ENCODE peak calls at places on chromosome 4, in seven cellular contexts. One of them, this sample, is unnamed.

GRCh38 chr4:101104264-101105052 is 242.9 kb downstream of the PPP3CA start:
- DNase-seq in K562: no peak
- DNase-seq in HepG2: no peak
- DNase-seq in Panc1: no peak
- DNase-seq in HCT116: no peak
- DNase-seq in SK-N-SH: no peak
- DNase-seq in H1: no peak
- DNase-seq in this sample: no peak

GRCh38 chr4:99863804-99864203 is 30.4 kb downstream of the LAMTOR3 start:
- DNase-seq in K562: peak
- DNase-seq in HepG2: no peak
- DNase-seq in Panc1: no peak
- DNase-seq in HCT116: no peak
- DNase-seq in SK-N-SH: no peak
- DNase-seq in H1: no peak
- DNase-seq in this sample: no peak

GRCh38 chr4:165663411-165663810 is 209.6 kb upstream of the TLL1 start:
- DNase-seq in K562: no peak
- DNase-seq in HepG2: no peak
- DNase-seq in Panc1: no peak
- DNase-seq in HCT116: no peak
- DNase-seq in SK-N-SH: no peak
- DNase-seq in H1: no peak
- DNase-seq in this sample: no peak

GRCh38 chr4:122639181-122639580 is 18.3 kb upstream of the IL21 start:
- DNase-seq in K562: no peak
- DNase-seq in HepG2: no peak
- DNase-seq in Panc1: no peak
- DNase-seq in HCT116: no peak
- DNase-seq in SK-N-SH: no peak
- DNase-seq in H1: no peak
- DNase-seq in this sample: no peak

GRCh38 chr4:76305971-76306881 is at the start of gene STBD1:
- DNase-seq in K562: peak
- DNase-seq in HepG2: peak
- DNase-seq in Panc1: no peak
- DNase-seq in HCT116: peak
- DNase-seq in SK-N-SH: peak
- DNase-seq in H1: peak
- DNase-seq in this sample: no peak

GRCh38 chr4:87679449-87680169 is 29.5 kb downstream of the DMP1 start:
- DNase-seq in K562: peak
- DNase-seq in HepG2: peak
- DNase-seq in Panc1: peak
- DNase-seq in HCT116: peak
- DNase-seq in SK-N-SH: peak
- DNase-seq in H1: peak
- DNase-seq in this sample: peak

GRCh38 chr4:37648084-37648817 is 37.9 kb downstream of the RELL1 start:
- DNase-seq in K562: peak
- DNase-seq in HepG2: peak
- DNase-seq in Panc1: peak
- DNase-seq in HCT116: peak
- DNase-seq in SK-N-SH: no peak
- DNase-seq in H1: no peak
- DNase-seq in this sample: no peak

GRCh38 chr4:10656988-10657387 is 27.6 kb downstream of the CLNK start:
- DNase-seq in K562: no peak
- DNase-seq in HepG2: no peak
- DNase-seq in Panc1: no peak
- DNase-seq in HCT116: peak
- DNase-seq in SK-N-SH: no peak
- DNase-seq in H1: no peak
- DNase-seq in this sample: no peak

GRCh38 chr4:97110506-97110905 is 1032.8 kb downstream of the STPG2 start:
- DNase-seq in K562: no peak
- DNase-seq in HepG2: no peak
- DNase-seq in Panc1: no peak
- DNase-seq in HCT116: no peak
- DNase-seq in SK-N-SH: no peak
- DNase-seq in H1: no peak
- DNase-seq in this sample: no peak

GRCh38 chr4:9952415-9952950 is 68.8 kb downstream of the SLC2A9 start:
- DNase-seq in K562: no peak
- DNase-seq in HepG2: peak
- DNase-seq in Panc1: no peak
- DNase-seq in HCT116: no peak
- DNase-seq in SK-N-SH: no peak
- DNase-seq in H1: no peak
- DNase-seq in this sample: no peak

GRCh38 chr4:107183155-107183774 is 147.2 kb upstream of the DKK2 start:
- DNase-seq in K562: peak
- DNase-seq in HepG2: peak
- DNase-seq in Panc1: peak
- DNase-seq in HCT116: peak
- DNase-seq in SK-N-SH: peak
- DNase-seq in H1: no peak
- DNase-seq in this sample: peak

GRCh38 chr4:85783483-85783882 is 308.5 kb downstream of the ARHGAP24 start:
- DNase-seq in K562: no peak
- DNase-seq in HepG2: no peak
- DNase-seq in Panc1: no peak
- DNase-seq in HCT116: no peak
- DNase-seq in SK-N-SH: no peak
- DNase-seq in H1: no peak
- DNase-seq in this sample: no peak

GRCh38 chr4:86757468-86757867 is 91.7 kb downstream of the SLC10A6 start:
- DNase-seq in K562: no peak
- DNase-seq in HepG2: no peak
- DNase-seq in Panc1: no peak
- DNase-seq in HCT116: no peak
- DNase-seq in SK-N-SH: no peak
- DNase-seq in H1: no peak
- DNase-seq in this sample: no peak

GRCh38 chr4:23009093-23009492 is 316.4 kb downstream of the GBA3 start:
- DNase-seq in K562: no peak
- DNase-seq in HepG2: no peak
- DNase-seq in Panc1: no peak
- DNase-seq in HCT116: no peak
- DNase-seq in SK-N-SH: no peak
- DNase-seq in H1: no peak
- DNase-seq in this sample: no peak

GRCh38 chr4:155999743-156000142 is 46.1 kb upstream of the CTSO start:
- DNase-seq in K562: no peak
- DNase-seq in HepG2: no peak
- DNase-seq in Panc1: no peak
- DNase-seq in HCT116: peak
- DNase-seq in SK-N-SH: no peak
- DNase-seq in H1: peak
- DNase-seq in this sample: no peak

GRCh38 chr4:168757500-168757899 is 252.6 kb downstream of the CBR4 start:
- DNase-seq in K562: no peak
- DNase-seq in HepG2: no peak
- DNase-seq in Panc1: no peak
- DNase-seq in HCT116: no peak
- DNase-seq in SK-N-SH: no peak
- DNase-seq in H1: no peak
- DNase-seq in this sample: no peak

GRCh38 chr4:29151584-29151983 is 1568.6 kb upstream of the PCDH7 start:
- DNase-seq in K562: no peak
- DNase-seq in HepG2: no peak
- DNase-seq in Panc1: no peak
- DNase-seq in HCT116: no peak
- DNase-seq in SK-N-SH: no peak
- DNase-seq in H1: no peak
- DNase-seq in this sample: no peak

GRCh38 chr4:76939184-76939583 is 10.4 kb upstream of the SEPTIN11 start:
- DNase-seq in K562: no peak
- DNase-seq in HepG2: no peak
- DNase-seq in Panc1: no peak
- DNase-seq in HCT116: no peak
- DNase-seq in SK-N-SH: no peak
- DNase-seq in H1: no peak
- DNase-seq in this sample: no peak

GRCh38 chr4:135718019-135718418 is 1516.4 kb upstream of the PABPC4L start:
- DNase-seq in K562: no peak
- DNase-seq in HepG2: no peak
- DNase-seq in Panc1: no peak
- DNase-seq in HCT116: peak
- DNase-seq in SK-N-SH: no peak
- DNase-seq in H1: no peak
- DNase-seq in this sample: no peak

GRCh38 chr4:83011779-83012630 is 1.4 kb upstream of the LIN54 start:
- DNase-seq in K562: peak
- DNase-seq in HepG2: no peak
- DNase-seq in Panc1: no peak
- DNase-seq in HCT116: no peak
- DNase-seq in SK-N-SH: no peak
- DNase-seq in H1: peak
- DNase-seq in this sample: no peak
- TF ChIP-seq SIN3A in K562: no peak
- TF ChIP-seq SIN3A in HepG2: peak
- TF ChIP-seq SIN3A in Panc1: peak
- TF ChIP-seq SIN3A in HCT116: no peak
- TF ChIP-seq SIN3A in SK-N-SH: peak
- TF ChIP-seq SIN3A in H1: no peak
- TF ChIP-seq SIN3A in this sample: no peak

DNA sequence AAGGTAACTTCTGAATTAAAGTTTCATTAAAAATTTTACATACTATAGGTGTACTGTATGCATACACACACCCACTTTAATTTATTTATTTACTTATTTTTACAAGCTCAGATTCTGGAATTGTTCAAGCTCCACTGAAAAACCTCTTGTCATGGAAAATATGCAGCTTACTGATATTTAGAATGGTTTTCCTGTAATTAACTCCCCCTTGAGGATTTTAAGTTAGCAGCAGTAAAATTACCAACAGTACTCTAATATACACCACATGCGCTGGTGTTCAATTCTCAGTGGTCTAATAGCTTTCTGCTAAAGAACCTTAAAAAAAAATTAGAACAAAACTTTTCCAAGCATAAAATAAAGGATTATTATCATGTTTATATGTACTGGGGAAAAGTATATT is 12.0 kb downstream of the MAB21L2 start:
- DNase-seq in K562: peak
- DNase-seq in HepG2: no peak
- DNase-seq in Panc1: no peak
- DNase-seq in HCT116: no peak
- DNase-seq in SK-N-SH: no peak
- DNase-seq in H1: no peak
- DNase-seq in this sample: no peak
- TF ChIP-seq SIN3A in K562: no peak
- TF ChIP-seq SIN3A in HepG2: no peak
- TF ChIP-seq SIN3A in Panc1: no peak
- TF ChIP-seq SIN3A in HCT116: no peak
- TF ChIP-seq SIN3A in SK-N-SH: no peak
- TF ChIP-seq SIN3A in H1: no peak
- TF ChIP-seq SIN3A in this sample: no peak

GRCh38 chr4:17142232-17142711 is 243.8 kb upstream of the LDB2 start:
- DNase-seq in K562: no peak
- DNase-seq in HepG2: no peak
- DNase-seq in Panc1: no peak
- DNase-seq in HCT116: no peak
- DNase-seq in SK-N-SH: no peak
- DNase-seq in H1: no peak
- DNase-seq in this sample: no peak
- TF ChIP-seq SIN3A in K562: no peak
- TF ChIP-seq SIN3A in HepG2: no peak
- TF ChIP-seq SIN3A in Panc1: no peak
- TF ChIP-seq SIN3A in HCT116: no peak
- TF ChIP-seq SIN3A in SK-N-SH: no peak
- TF ChIP-seq SIN3A in H1: no peak
- TF ChIP-seq SIN3A in this sample: no peak

GRCh38 chr4:143617994-143618679 is 82.3 kb downstream of the FREM3 start:
- DNase-seq in K562: no peak
- DNase-seq in HepG2: no peak
- DNase-seq in Panc1: no peak
- DNase-seq in HCT116: no peak
- DNase-seq in SK-N-SH: no peak
- DNase-seq in H1: no peak
- DNase-seq in this sample: no peak

GRCh38 chr4:143616771-143617170 is 83.7 kb downstream of the FREM3 start:
- DNase-seq in K562: peak
- DNase-seq in HepG2: no peak
- DNase-seq in Panc1: no peak
- DNase-seq in HCT116: no peak
- DNase-seq in SK-N-SH: no peak
- DNase-seq in H1: no peak
- DNase-seq in this sample: peak

GRCh38 chr4:143618811-143619210 is 81.7 kb downstream of the FREM3 start:
- DNase-seq in K562: no peak
- DNase-seq in HepG2: no peak
- DNase-seq in Panc1: no peak
- DNase-seq in HCT116: no peak
- DNase-seq in SK-N-SH: no peak
- DNase-seq in H1: no peak
- DNase-seq in this sample: no peak
- TF ChIP-seq SIN3A in K562: no peak
- TF ChIP-seq SIN3A in HepG2: no peak
- TF ChIP-seq SIN3A in Panc1: no peak
- TF ChIP-seq SIN3A in HCT116: no peak
- TF ChIP-seq SIN3A in SK-N-SH: no peak
- TF ChIP-seq SIN3A in H1: no peak
- TF ChIP-seq SIN3A in this sample: no peak

GRCh38 chr4:16866974-16867373 is 31.5 kb downstream of the LDB2 start:
- DNase-seq in K562: no peak
- DNase-seq in HepG2: no peak
- DNase-seq in Panc1: no peak
- DNase-seq in HCT116: no peak
- DNase-seq in SK-N-SH: no peak
- DNase-seq in H1: no peak
- DNase-seq in this sample: no peak

GRCh38 chr4:16864199-16864598 is 34.2 kb downstream of the LDB2 start:
- DNase-seq in K562: no peak
- DNase-seq in HepG2: no peak
- DNase-seq in Panc1: no peak
- DNase-seq in HCT116: no peak
- DNase-seq in SK-N-SH: no peak
- DNase-seq in H1: no peak
- DNase-seq in this sample: no peak

GRCh38 chr4:16865209-16865896 is 33.1 kb downstream of the LDB2 start:
- DNase-seq in K562: no peak
- DNase-seq in HepG2: no peak
- DNase-seq in Panc1: no peak
- DNase-seq in HCT116: no peak
- DNase-seq in SK-N-SH: no peak
- DNase-seq in H1: no peak
- DNase-seq in this sample: no peak

GRCh38 chr4:16867827-16868226 is 30.6 kb downstream of the LDB2 start:
- DNase-seq in K562: no peak
- DNase-seq in HepG2: no peak
- DNase-seq in Panc1: no peak
- DNase-seq in HCT116: no peak
- DNase-seq in SK-N-SH: peak
- DNase-seq in H1: no peak
- DNase-seq in this sample: no peak

DNA sequence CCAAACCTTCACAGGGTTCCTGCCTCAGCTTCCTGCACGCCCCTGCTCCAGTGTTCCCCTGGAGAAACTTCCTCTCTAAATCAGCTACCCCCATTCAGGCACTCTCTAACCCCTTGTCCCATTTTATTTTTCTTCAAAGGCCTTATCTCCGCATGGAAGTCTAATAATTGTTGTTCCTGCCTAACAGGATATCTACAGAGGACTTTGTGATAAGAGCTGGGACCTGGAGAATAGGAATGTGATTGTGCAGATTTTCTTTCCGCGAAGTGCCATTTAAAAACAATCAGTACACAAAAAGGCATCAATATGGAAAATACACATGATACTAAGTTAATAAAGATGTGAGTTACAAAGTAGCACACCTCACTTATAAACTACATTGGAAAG is 32.6 kb downstream of the LDB2 start:
- DNase-seq in K562: no peak
- DNase-seq in HepG2: no peak
- DNase-seq in Panc1: no peak
- DNase-seq in HCT116: no peak
- DNase-seq in SK-N-SH: no peak
- DNase-seq in H1: no peak
- DNase-seq in this sample: no peak
- TF ChIP-seq SIN3A in K562: no peak
- TF ChIP-seq SIN3A in HepG2: no peak
- TF ChIP-seq SIN3A in Panc1: no peak
- TF ChIP-seq SIN3A in HCT116: no peak
- TF ChIP-seq SIN3A in SK-N-SH: no peak
- TF ChIP-seq SIN3A in H1: no peak
- TF ChIP-seq SIN3A in this sample: no peak

This sample was measured in GM12878.